ENCODE peak calls at places on chromosomes 6 and 20, in seven cellular contexts. Q is HCT116, L is A549, K is mesendoderm, Y is sigmoid colon, I is uterus, X is SJSA1. F is an unnamed sample.

GRCh38 chr6:93008385-93008784 is 411.0 kb downstream of the EPHA7 start:
- DNase-seq in Q (no peak), L (no peak), K (no peak), Y (no peak), I (no peak), X (no peak), F (no peak)

GRCh38 chr6:37698264-37699137 is 818 bp upstream of the MDGA1 start:
- DNase-seq in Q (peak; percentile 24), L (peak; percentile 58), K (peak; percentile 62), Y (peak; percentile 72), I (peak; percentile 56), X (peak; percentile 56), F (no peak)

GRCh38 chr6:36129889-36130671 is at the start of gene MAPK13:
- DNase-seq in Q (no peak), L (no peak), K (peak; percentile 19), Y (no peak), I (no peak), X (no peak), F (no peak)

GRCh38 chr6:154410619-154411044 is 54.0 kb upstream of the IPCEF1 start:
- DNase-seq in Q (peak; percentile 66), L (peak; percentile 82), K (peak; percentile 67), Y (peak; percentile 75), I (peak; percentile 61), X (peak; percentile 93), F (peak; percentile 25)

GRCh38 chr20:8355453-8355852 is 223.4 kb downstream of the PLCB1 start:
- DNase-seq in Q (no peak), L (no peak), K (no peak), Y (no peak), I (no peak), X (no peak), F (no peak)

GRCh38 chr6:75266716-75267291 is 17.8 kb downstream of the TMEM30A start:
- DNase-seq in Q (no peak), L (peak; percentile 54), K (peak; percentile 56), Y (no peak), I (no peak), X (no peak), F (no peak)

GRCh38 chr6:125670586-125670985 is 78.8 kb upstream of the HEY2 start:
- DNase-seq in Q (no peak), L (peak; percentile 2), K (peak; percentile 88), Y (peak; percentile 57), I (no peak), X (no peak), F (no peak)

GRCh38 chr6:151561238-151561637 is 67.4 kb downstream of the CCDC170 start:
- DNase-seq in Q (no peak), L (peak; percentile 4), K (no peak), Y (no peak), I (no peak), X (no peak), F (no peak)

GRCh38 chr20:8082025-8082424 is 50.0 kb upstream of the PLCB1 start:
- DNase-seq in Q (peak; percentile 7), L (peak; percentile 45), K (peak; percentile 72), Y (no peak), I (no peak), X (no peak), F (no peak)

DNA sequence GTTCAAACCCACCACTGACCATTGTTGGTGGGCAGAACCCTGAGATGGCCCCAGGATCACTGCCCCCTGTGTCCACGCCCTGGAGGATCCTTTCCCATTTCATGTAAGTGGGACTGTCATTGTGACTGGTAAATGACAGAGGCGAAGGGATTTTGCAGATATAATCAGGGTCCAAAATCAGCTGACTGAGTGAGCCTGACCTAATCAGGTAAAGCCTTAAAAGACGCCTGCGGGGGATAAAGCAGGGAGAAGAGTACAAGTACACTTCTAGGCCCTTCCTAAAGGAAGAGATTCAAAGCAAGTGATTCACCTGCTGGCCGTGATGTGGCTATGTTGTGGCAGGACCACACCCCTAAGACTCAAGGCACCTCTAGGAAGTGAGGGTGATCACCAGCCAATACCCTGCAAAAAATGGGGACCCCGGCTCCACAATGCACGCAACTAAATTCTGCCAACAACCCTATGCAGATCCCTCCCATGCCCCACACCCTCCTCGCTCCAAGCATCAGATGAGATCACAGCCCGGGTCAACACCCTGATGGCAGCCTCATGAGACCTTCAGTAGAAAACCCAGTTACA is 11.4 kb downstream of the PREX1 start:
- DNase-seq in Q (no peak), L (no peak), K (no peak), Y (no peak), I (no peak), X (no peak), F (no peak)
- H3K4me1 ChIP-seq in Q (no peaks in the 10 kb centered on the region), L (no peaks in the 10 kb centered on the region), K (peaks cover 1% of the 10 kb centered on the region), Y (no peaks in the 10 kb centered on the region), I (no peaks in the 10 kb centered on the region), X (peaks cover 30% of the 10 kb centered on the region), F (no peaks in the 10 kb centered on the region)

GRCh38 chr6:87979737-87980136 is 67.9 kb upstream of the SPACA1 start:
- DNase-seq in Q (no peak), L (no peak), K (no peak), Y (no peak), I (no peak), X (no peak), F (no peak)

DNA sequence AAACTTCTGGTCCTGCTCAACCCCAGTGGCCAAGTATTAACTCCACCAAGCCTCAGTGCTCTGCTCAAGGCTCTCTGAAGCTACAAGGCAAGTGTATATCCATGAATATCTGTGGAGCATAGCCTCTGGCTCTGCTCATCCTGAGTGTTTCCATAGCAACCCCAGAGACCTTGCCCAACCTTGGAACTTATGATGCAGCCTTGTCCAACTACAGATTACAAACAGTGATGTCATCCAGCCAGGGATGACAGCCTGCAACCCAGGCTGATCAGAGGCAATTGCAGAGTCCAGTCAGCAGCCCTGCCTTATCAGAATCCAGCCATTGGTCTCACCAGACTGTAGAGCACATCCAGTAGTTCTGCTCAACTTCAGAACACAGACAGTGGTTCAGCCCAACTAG is 65.5 kb upstream of the SPACA1 start:
- DNase-seq in Q (no peak), L (no peak), K (no peak), Y (no peak), I (no peak), X (no peak), F (no peak)
- H3K27ac ChIP-seq in Q (no peak overlapping the region), L (no peak overlapping the region), K (no peak overlapping the region), Y (no peak overlapping the region), I (no peak overlapping the region), X (no peak overlapping the region), F (no peak overlapping the region)

DNA sequence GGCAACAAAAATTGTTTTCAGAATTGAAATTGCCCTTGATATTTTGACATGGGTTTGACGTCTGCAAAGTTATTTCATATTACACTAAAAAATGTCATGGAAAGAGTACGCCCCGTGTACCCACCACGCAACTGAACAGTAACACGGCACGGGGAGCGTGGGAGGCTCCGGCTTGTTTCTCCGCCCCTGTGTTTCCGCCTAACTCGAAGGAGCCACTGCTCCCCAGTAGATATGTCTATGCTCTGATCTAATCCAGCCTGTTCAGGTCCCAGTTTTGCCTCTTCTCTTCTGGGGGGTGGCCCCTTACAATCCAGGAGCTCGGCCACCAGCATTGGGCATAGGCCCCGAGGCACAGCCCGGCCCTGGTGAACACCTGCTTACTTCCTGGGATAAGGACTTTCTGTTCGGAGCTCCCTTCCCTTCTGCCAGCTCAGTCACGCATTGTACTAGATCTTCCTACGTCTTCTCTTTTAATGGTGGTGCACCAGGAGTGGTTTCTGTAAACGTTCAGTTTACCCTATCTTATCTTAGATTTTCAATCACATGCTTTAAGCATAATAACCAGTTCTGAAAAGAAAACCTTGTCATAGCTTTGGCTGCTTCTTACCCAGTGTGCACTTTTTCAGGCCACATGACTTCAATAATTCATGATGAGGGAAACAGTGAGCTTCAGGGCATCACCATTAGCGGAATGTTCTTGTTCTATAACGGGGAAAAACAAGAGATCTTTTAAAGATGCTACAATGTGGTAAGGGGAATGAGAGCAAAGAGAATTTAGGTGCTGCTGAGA is 43.9 kb upstream of the EXOC2 start:
- DNase-seq in Q (no peak), L (no peak), K (no peak), Y (no peak), I (no peak), X (no peak), F (no peak)
- H3K4me3 ChIP-seq in Q (no peak overlapping the region), L (no peak overlapping the region), K (no peak overlapping the region), Y (no peak overlapping the region), I (no peak overlapping the region), X (no peak overlapping the region), F (no peak overlapping the region)

DNA sequence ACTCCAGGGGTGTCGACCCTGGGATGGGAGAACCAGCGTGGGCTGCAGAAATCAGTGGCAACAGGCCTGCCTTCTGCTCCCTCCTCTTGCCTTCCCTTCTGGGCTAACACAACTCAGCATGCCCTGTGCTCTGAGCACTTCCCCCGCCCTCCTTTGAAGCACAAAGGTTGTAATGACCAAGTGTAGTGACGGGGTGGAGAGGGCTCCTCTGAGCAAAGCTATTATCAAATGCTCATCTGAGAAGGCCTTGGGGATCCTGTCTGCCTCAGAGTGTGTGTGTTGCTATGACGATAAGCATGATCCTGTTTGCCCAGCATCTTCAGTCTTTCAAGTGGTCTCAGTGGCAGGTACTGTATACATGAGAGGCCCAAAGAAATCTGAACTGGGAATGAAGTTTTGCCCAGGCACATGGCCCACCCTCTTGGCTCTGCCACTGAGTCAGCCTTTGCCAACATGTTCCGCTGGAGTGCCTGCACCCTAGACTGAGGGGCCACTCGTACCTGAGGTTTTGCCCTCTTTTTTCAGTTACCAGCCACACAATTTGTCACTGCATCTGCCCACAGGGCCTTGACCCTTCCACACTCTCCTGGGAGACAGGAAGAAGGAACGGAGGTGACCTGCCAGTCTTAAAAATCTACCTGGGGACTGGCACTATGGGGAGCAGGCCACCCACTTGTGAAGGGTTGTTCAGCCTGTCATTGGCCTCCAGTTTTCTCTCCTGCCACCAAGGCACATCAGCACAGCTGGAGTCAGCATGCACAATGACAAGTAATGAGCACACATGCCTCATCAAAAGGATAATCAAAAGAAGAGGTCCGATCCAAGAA is 74.5 kb downstream of the GFOD1 start:
- DNase-seq in Q (no peak), L (no peak), K (no peak), Y (no peak), I (no peak), X (no peak), F (no peak)
- H3K4me1 ChIP-seq in Q (peaks cover 7% of the 10 kb centered on the region), L (peaks cover 54% of the 10 kb centered on the region), K (peaks cover 2% of the 10 kb centered on the region), Y (peaks cover 56% of the 10 kb centered on the region), I (no peaks in the 10 kb centered on the region), X (no peaks in the 10 kb centered on the region), F (peaks cover 7% of the 10 kb centered on the region)

GRCh38 chr6:101761124-101761601 is 367.7 kb downstream of the GRIK2 start:
- DNase-seq in Q (no peak), L (peak; percentile 1), K (no peak), Y (no peak), I (no peak), X (no peak), F (no peak)
- H3K27ac ChIP-seq in Q (no peak overlapping the region), L (no peak overlapping the region), K (no peak overlapping the region), Y (no peak overlapping the region), I (no peak overlapping the region), X (peak overlapping the region; percentile 33), F (no peak overlapping the region)

DNA sequence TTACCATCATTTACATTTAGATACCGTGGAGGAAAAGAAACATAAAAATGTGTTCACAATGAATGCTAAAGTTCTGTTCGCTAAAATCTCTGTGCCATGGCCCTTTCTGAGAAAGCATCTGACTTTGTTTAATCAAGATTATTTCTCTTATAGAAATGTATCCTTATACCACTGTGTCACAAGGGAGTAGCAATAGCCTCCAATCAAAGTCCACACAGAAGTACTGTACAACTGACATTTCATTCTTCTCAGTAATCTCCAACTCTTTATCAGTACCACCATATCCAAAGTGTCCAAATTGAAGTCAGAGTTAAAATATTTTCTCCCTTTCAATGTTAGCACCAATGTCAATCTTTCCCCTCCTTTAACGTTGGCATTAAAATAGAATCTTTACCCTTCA is 6.1 kb downstream of the FERMT1 start:
- DNase-seq in Q (no peak), L (no peak), K (no peak), Y (no peak), I (no peak), X (no peak), F (no peak)
- H3K4me3 ChIP-seq in Q (no peak overlapping the region), L (no peak overlapping the region), K (no peak overlapping the region), Y (no peak overlapping the region), I (no peak overlapping the region), X (no peak overlapping the region), F (no peak overlapping the region)

F was measured in keratinocyte.